ENCODE peak calls at places on chromosomes 16 and 17, in nine cellular contexts. D, Y, W, Q, L, E, X, T and H are unnamed samples.

GRCh38 chr17:77774182-77774581 is 184.3 kb upstream of the TNRC6C start:
- DNase-seq in D (no peak), Y (no peak), W (no peak), Q (no peak), L (no peak), E (no peak), X (no peak), T (no peak), H (no peak)

GRCh38 chr17:68053237-68054030 is 17.9 kb downstream of the KPNA2 start:
- DNase-seq in D (peak), Y (peak), W (peak), Q (no peak), L (peak), E (no peak), X (no peak), T (no peak), H (no peak)

GRCh38 chr16:86664518-86665318 is 86.4 kb downstream of the FOXL1 start:
- DNase-seq in D (peak), Y (peak), W (peak), Q (no peak), L (peak), E (peak), X (no peak), T (peak), H (peak)

GRCh38 chr17:44308865-44309264 is 464 bp downstream of the RUNDC3A start:
- DNase-seq in D (no peak), Y (no peak), W (no peak), Q (no peak), L (no peak), E (no peak), X (no peak), T (no peak), H (no peak)

GRCh38 chr17:58630883-58631522 is 60.8 kb downstream of the TEX14 start:
- DNase-seq in D (no peak), Y (no peak), W (no peak), Q (peak), L (peak), E (peak), X (peak), T (no peak), H (no peak)

GRCh38 chr17:78748048-78748729 is 33.9 kb downstream of the CYTH1 start:
- DNase-seq in D (no peak), Y (no peak), W (no peak), Q (no peak), L (no peak), E (no peak), X (no peak), T (no peak), H (no peak)

GRCh38 chr17:68301438-68301959 is 10.2 kb downstream of the ARSG start:
- DNase-seq in D (no peak), Y (no peak), W (no peak), Q (peak), L (no peak), E (no peak), X (peak), T (no peak), H (no peak)

GRCh38 chr16:50622643-50623369 is 58.3 kb downstream of the SNX20 start:
- DNase-seq in D (no peak), Y (no peak), W (no peak), Q (no peak), L (no peak), E (no peak), X (no peak), T (no peak), H (no peak)

GRCh38 chr17:77269696-77270681 is 129.2 kb downstream of the SEC14L1 start:
- DNase-seq in D (no peak), Y (no peak), W (no peak), Q (no peak), L (no peak), E (no peak), X (no peak), T (peak), H (no peak)

GRCh38 chr17:12318614-12319266 is 298.1 kb downstream of the MAP2K4 start:
- DNase-seq in D (no peak), Y (peak), W (no peak), Q (no peak), L (no peak), E (no peak), X (no peak), T (no peak), H (no peak)

GRCh38 chr16:77344306-77344705 is 90.5 kb downstream of the ADAMTS18 start:
- DNase-seq in D (no peak), Y (no peak), W (no peak), Q (no peak), L (no peak), E (no peak), X (no peak), T (peak), H (no peak)

GRCh38 chr16:67158637-67159600 is 790 bp downstream of the TRADD start:
- DNase-seq in D (no peak), Y (no peak), W (peak), Q (peak), L (peak), E (no peak), X (no peak), T (peak), H (no peak)

GRCh38 chr17:71004413-71004812 is 835.1 kb downstream of the KCNJ2 start:
- DNase-seq in D (no peak), Y (no peak), W (no peak), Q (no peak), L (no peak), E (no peak), X (no peak), T (no peak), H (no peak)

GRCh38 chr17:43619696-43620095 is 42.0 kb downstream of the MEOX1 start:
- DNase-seq in D (no peak), Y (no peak), W (no peak), Q (no peak), L (no peak), E (no peak), X (no peak), T (no peak), H (no peak)

GRCh38 chr16:80954985-80955384 is 51.7 kb downstream of the CMC2 start:
- DNase-seq in D (no peak), Y (no peak), W (no peak), Q (no peak), L (no peak), E (no peak), X (no peak), T (no peak), H (no peak)

GRCh38 chr16:80946481-80946880 is 60.2 kb downstream of the CMC2 start:
- DNase-seq in D (no peak), Y (no peak), W (no peak), Q (no peak), L (no peak), E (no peak), X (no peak), T (no peak), H (no peak)

GRCh38 chr16:80947239-80947638 is 59.4 kb downstream of the CMC2 start:
- DNase-seq in D (no peak), Y (no peak), W (peak), Q (no peak), L (no peak), E (no peak), X (no peak), T (no peak), H (no peak)

GRCh38 chr16:80947708-80948615 is 58.7 kb downstream of the CMC2 start:
- DNase-seq in D (no peak), Y (no peak), W (peak), Q (no peak), L (no peak), E (no peak), X (no peak), T (peak), H (no peak)

DNA sequence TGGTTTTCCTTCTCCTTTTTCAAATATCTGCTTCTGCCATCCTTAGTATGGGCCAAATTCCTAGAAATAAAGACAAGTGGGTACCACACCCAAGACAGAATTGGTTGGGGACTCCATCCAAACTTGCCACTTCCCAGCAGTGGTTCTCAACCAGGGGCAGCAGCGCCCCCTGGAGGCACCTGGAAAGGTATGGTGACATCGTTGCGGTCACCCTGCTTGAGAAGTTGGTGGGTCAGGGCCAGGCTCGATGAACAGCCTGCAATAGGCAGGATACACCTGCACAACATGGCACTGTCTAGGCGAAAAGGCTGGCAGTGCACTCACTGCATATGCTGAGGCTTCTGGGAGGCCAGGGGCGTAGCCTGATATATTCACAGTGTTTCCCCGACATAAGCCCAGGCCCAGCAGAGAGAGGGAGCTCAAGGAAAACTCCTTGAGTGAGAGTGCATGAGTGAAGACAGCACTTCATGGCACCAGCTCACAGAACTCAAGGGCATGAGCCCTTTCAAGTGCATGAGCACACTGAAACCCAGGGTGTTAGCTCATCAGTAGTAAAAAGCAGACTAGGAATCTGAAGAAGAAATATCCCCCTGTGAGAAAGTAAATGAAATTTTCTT is 57.7 kb downstream of the CMC2 start:
- DNase-seq in D (no peak), Y (peak), W (peak), Q (peak), L (peak), E (no peak), X (peak), T (peak), H (no peak)
- TF ChIP-seq CTCF in D (peak), Y (peak), W (peak), Q (peak), L (peak), E (peak), X (peak), T (peak), H (no peak)

GRCh38 chr17:47620503-47621245 is 29.0 kb upstream of the KPNB1 start:
- DNase-seq in D (no peak), Y (no peak), W (no peak), Q (no peak), L (no peak), E (no peak), X (no peak), T (peak), H (peak)

GRCh38 chr17:47622179-47622549 is 27.6 kb upstream of the KPNB1 start:
- DNase-seq in D (no peak), Y (no peak), W (no peak), Q (no peak), L (no peak), E (no peak), X (no peak), T (no peak), H (no peak)

GRCh38 chr17:47615766-47616424 is 33.8 kb upstream of the KPNB1 start:
- DNase-seq in D (no peak), Y (peak), W (peak), Q (no peak), L (no peak), E (no peak), X (no peak), T (peak), H (peak)

GRCh38 chr17:47621293-47622178 is 28.2 kb upstream of the KPNB1 start:
- DNase-seq in D (peak), Y (peak), W (peak), Q (peak), L (no peak), E (peak), X (no peak), T (peak), H (peak)

GRCh38 chr17:47618416-47618815 is 31.3 kb upstream of the KPNB1 start:
- DNase-seq in D (no peak), Y (peak), W (peak), Q (no peak), L (no peak), E (no peak), X (peak), T (peak), H (no peak)
- TF ChIP-seq CTCF in D (peak), Y (peak), W (peak), Q (no peak), L (no peak), E (no peak), X (peak), T (peak), H (peak)

GRCh38 chr17:2083613-2084128 is 28.8 kb downstream of the HIC1 start:
- DNase-seq in D (no peak), Y (no peak), W (no peak), Q (no peak), L (no peak), E (no peak), X (no peak), T (no peak), H (no peak)
- TF ChIP-seq CTCF in D (no peak), Y (no peak), W (no peak), Q (no peak), L (no peak), E (no peak), X (no peak), T (no peak), H (no peak)

DNA sequence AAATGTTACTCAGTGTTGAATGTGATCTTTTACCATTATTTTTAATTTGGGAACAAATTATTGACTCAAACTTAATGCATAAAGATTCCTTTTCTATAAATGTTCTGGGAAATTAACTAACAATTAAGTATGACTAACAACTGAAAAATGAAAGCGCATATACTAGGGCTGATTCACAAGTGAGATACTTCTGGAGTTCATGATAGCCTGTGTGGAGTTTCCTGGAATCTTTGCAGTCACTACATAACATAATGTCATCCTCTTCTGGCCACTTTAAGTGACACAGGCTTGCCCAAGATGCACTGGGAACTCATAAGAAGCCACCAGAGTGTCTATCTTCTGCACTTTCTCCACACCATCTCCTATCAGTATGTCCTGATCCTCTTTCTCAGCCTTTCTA is 450.3 kb upstream of the CDH11 start:
- DNase-seq in D (peak), Y (peak), W (peak), Q (no peak), L (no peak), E (no peak), X (no peak), T (peak), H (peak)
- TF ChIP-seq CTCF in D (no peak), Y (peak), W (peak), Q (no peak), L (no peak), E (no peak), X (no peak), T (no peak), H (no peak)

GRCh38 chr16:68698091-68698490 is 39.0 kb upstream of the CDH1 start:
- DNase-seq in D (no peak), Y (no peak), W (no peak), Q (no peak), L (no peak), E (no peak), X (no peak), T (no peak), H (no peak)

GRCh38 chr16:68700120-68700519 is 37.0 kb upstream of the CDH1 start:
- DNase-seq in D (no peak), Y (peak), W (peak), Q (no peak), L (no peak), E (no peak), X (no peak), T (no peak), H (no peak)

GRCh38 chr16:68695575-68695974 is 41.5 kb upstream of the CDH1 start:
- DNase-seq in D (no peak), Y (no peak), W (no peak), Q (no peak), L (no peak), E (no peak), X (no peak), T (no peak), H (no peak)

DNA sequence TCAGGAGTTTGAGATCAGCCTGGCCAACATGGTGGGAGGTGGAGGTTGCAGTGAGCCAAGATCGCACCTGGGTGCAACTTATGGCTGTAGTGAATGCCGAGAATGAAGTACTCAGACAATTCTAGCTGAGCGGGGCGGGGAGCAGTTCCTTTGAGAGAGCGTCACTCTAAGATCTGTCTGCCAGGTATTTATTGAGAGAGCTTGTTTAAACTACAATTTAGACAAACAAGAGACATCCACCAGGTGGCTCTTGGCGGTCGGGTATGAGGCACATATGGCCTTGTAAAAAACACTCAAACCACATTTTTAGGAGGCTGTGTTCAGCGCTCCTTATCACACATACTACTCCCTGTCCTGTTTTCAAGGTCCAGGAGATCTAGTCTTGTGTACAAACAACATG is 40.6 kb upstream of the CDH1 start:
- DNase-seq in D (no peak), Y (no peak), W (no peak), Q (no peak), L (peak), E (no peak), X (no peak), T (peak), H (no peak)
- TF ChIP-seq CTCF in D (no peak), Y (no peak), W (no peak), Q (no peak), L (no peak), E (no peak), X (no peak), T (peak), H (no peak)

GRCh38 chr17:63918305-63918704 is 334 bp downstream of the GH1 start:
- DNase-seq in D (no peak), Y (no peak), W (no peak), Q (peak), L (no peak), E (no peak), X (peak), T (peak), H (no peak)
- TF ChIP-seq CTCF in D (no peak), Y (no peak), W (no peak), Q (no peak), L (no peak), E (no peak), X (no peak), T (peak), H (no peak)

GRCh38 chr17:8121531-8122390 is 2.1 kb downstream of the HES7 start:
- DNase-seq in D (no peak), Y (peak), W (peak), Q (peak), L (peak), E (no peak), X (peak), T (peak), H (peak)
- TF ChIP-seq CTCF in D (peak), Y (peak), W (peak), Q (no peak), L (peak), E (peak), X (peak), T (peak), H (peak)

GRCh38 chr16:89690392-89690901 is 4.0 kb downstream of the CDK10 start:
- DNase-seq in D (no peak), Y (no peak), W (no peak), Q (no peak), L (no peak), E (no peak), X (no peak), T (no peak), H (no peak)
- TF ChIP-seq CTCF in D (no peak), Y (no peak), W (no peak), Q (no peak), L (no peak), E (no peak), X (no peak), T (no peak), H (no peak)

GRCh38 chr16:19991614-19992013 is 82.1 kb downstream of the GPR139 start:
- DNase-seq in D (no peak), Y (no peak), W (no peak), Q (peak), L (no peak), E (no peak), X (no peak), T (no peak), H (no peak)
- TF ChIP-seq CTCF in D (no peak), Y (no peak), W (no peak), Q (no peak), L (no peak), E (no peak), X (no peak), T (no peak), H (no peak)